ENCODE peak calls at places on chromosomes 7 and 10, in six cellular contexts. Q, S, B, M, L and A are unnamed samples.
A peak's percentile ranks its signal among the peaks of the same experiment; 100 is the strongest.

GRCh38 chr10:131859341-131860020 is 41.3 kb upstream of the PPP2R2D start:
- DNase-seq in Q (no peak), S (no peak), B (no peak), M (no peak), L (no peak), A (no peak)

GRCh38 chr7:44633254-44634186 is 27.1 kb downstream of the OGDH start:
- DNase-seq in Q (peak; percentile 95), S (no peak), B (no peak), M (peak; percentile 96), L (peak; percentile 91), A (peak; percentile 88)

GRCh38 chr10:73908853-73909611 is 1.9 kb upstream of the PLAU start:
- DNase-seq in Q (peak; percentile 99), S (no peak), B (no peak), M (peak; percentile 97), L (peak; percentile 100), A (peak; percentile 99)

GRCh38 chr10:122192142-122192541 is 79.0 kb upstream of the BTBD16 start:
- DNase-seq in Q (no peak), S (peak; percentile 31), B (no peak), M (no peak), L (no peak), A (no peak)

GRCh38 chr7:32958046-32959025 is 1.1 kb downstream of the FKBP9 start:
- DNase-seq in Q (peak; percentile 70), S (no peak), B (peak; percentile 57), M (peak; percentile 65), L (peak; percentile 49), A (no peak)

GRCh38 chr10:58356756-58357155 is 21.9 kb downstream of the UBE2D1 start:
- DNase-seq in Q (no peak), S (no peak), B (no peak), M (no peak), L (no peak), A (no peak)

GRCh38 chr7:130890176-130891020 is 156.4 kb upstream of the KLF14 start:
- DNase-seq in Q (peak; percentile 63), S (no peak), B (no peak), M (no peak), L (no peak), A (no peak)

GRCh38 chr10:32023264-32023663 is 33.0 kb downstream of the KIF5B start:
- DNase-seq in Q (no peak), S (no peak), B (no peak), M (no peak), L (no peak), A (no peak)

GRCh38 chr10:84054743-84055142 is 84.6 kb upstream of the GHITM start:
- DNase-seq in Q (no peak), S (peak; percentile 22), B (peak; percentile 15), M (no peak), L (no peak), A (no peak)

GRCh38 chr10:101889256-101890210 is 45.9 kb upstream of the KCNIP2 start:
- DNase-seq in Q (peak; percentile 81), S (peak; percentile 90), B (peak; percentile 26), M (peak; percentile 80), L (peak; percentile 85), A (peak; percentile 12)

GRCh38 chr10:86258940-86259339 is 107.7 kb downstream of the GRID1 start:
- DNase-seq in Q (no peak), S (no peak), B (no peak), M (no peak), L (no peak), A (no peak)

GRCh38 chr7:1533569-1534329 is 3.2 kb downstream of the MAFK start:
- DNase-seq in Q (peak; percentile 95), S (no peak), B (no peak), M (peak; percentile 96), L (peak; percentile 99), A (peak; percentile 78)

GRCh38 chr10:132444877-132445351 is 47.9 kb downstream of the PWWP2B start:
- DNase-seq in Q (peak; percentile 17), S (no peak), B (peak; percentile 27), M (no peak), L (no peak), A (no peak)

GRCh38 chr7:13139436-13139835 is 452.0 kb downstream of the ARL4A start:
- DNase-seq in Q (no peak), S (no peak), B (no peak), M (no peak), L (no peak), A (no peak)

GRCh38 chr10:126731613-126731995 is 61.1 kb upstream of the C10orf90 start:
- DNase-seq in Q (no peak), S (no peak), B (no peak), M (no peak), L (no peak), A (no peak)

GRCh38 chr10:28915989-28916588 is 238.8 kb downstream of the BAMBI start:
- DNase-seq in Q (no peak), S (no peak), B (peak; percentile 26), M (no peak), L (no peak), A (no peak)

GRCh38 chr7:37052673-37053072 is 328.4 kb upstream of the AOAH start:
- DNase-seq in Q (peak; percentile 49), S (peak; percentile 81), B (no peak), M (peak; percentile 51), L (peak; percentile 34), A (no peak)

GRCh38 chr7:71521506-71521905 is 389.6 kb downstream of the GALNT17 start:
- DNase-seq in Q (no peak), S (no peak), B (no peak), M (no peak), L (no peak), A (no peak)

GRCh38 chr10:129323877-129324276 is 143.2 kb upstream of the MGMT start:
- DNase-seq in Q (no peak), S (no peak), B (no peak), M (no peak), L (no peak), A (no peak)

GRCh38 chr7:85464042-85464651 is 277.3 kb upstream of the SEMA3D start:
- DNase-seq in Q (peak; percentile 14), S (no peak), B (peak; percentile 6), M (peak; percentile 1), L (peak; percentile 19), A (no peak)